ENCODE peak calls at places on chromosomes 5 and 9, in seven cellular contexts. D is WERI-Rb-1, E is breast epithelium, J is PC-3, I is right atrium auricular region, G is cardiac muscle cell, T is SK-N-SH. O is an unnamed sample.

GRCh38 chr5:98031496-98031895 is 742.0 kb upstream of the RGMB start:
- DNase-seq in T (no peak), J (peak; percentile 14), I (no peak), E (no peak), G (no peak), D (no peak), O (no peak)

GRCh38 chr5:38515648-38516047 is 40.8 kb downstream of the LIFR start:
- DNase-seq in I (no peak), D (peak; percentile 19), E (no peak), G (peak; percentile 61), J (peak; percentile 42), T (peak; percentile 17), O (no peak)

GRCh38 chr5:119049824-119050449 is 20.9 kb upstream of the DMXL1 start:
- DNase-seq in D (no peak), G (peak; percentile 82), I (no peak), J (no peak), T (no peak), E (no peak), O (no peak)

GRCh38 chr9:131915181-131915580 is 164.5 kb downstream of the MED27 start:
- DNase-seq in J (peak; percentile 11), E (no peak), G (no peak), I (no peak), D (no peak), T (no peak), O (no peak)

GRCh38 chr9:109883623-109884022 is 103.6 kb downstream of the PALM2AKAP2 start:
- DNase-seq in D (no peak), J (no peak), G (no peak), I (no peak), E (no peak), T (no peak), O (no peak)

GRCh38 chr5:142690641-142691040 is 4.8 kb upstream of the FGF1 start:
- DNase-seq in D (no peak), I (no peak), E (no peak), G (no peak), J (no peak), T (no peak), O (no peak)

GRCh38 chr9:134323741-134324358 is 2.4 kb upstream of the RXRA start:
- DNase-seq in G (no peak), J (no peak), T (no peak), D (peak; percentile 77), I (no peak), E (no peak), O (peak; percentile 61)

GRCh38 chr9:133597316-133597957 is 11.8 kb downstream of the FAM163B start:
- DNase-seq in D (no peak), I (no peak), J (no peak), G (peak; percentile 27), T (no peak), E (no peak), O (no peak)

GRCh38 chr9:126474201-126474765 is 139.4 kb upstream of the LMX1B start:
- DNase-seq in G (peak; percentile 33), D (no peak), I (no peak), J (no peak), E (no peak), T (no peak), O (no peak)

GRCh38 chr5:146919304-146919703 is 40.7 kb upstream of the PPP2R2B start:
- DNase-seq in J (no peak), E (no peak), D (no peak), G (no peak), T (no peak), I (no peak), O (no peak)

GRCh38 chr5:125316913-125317545 is 570.6 kb upstream of the ZNF608 start:
- DNase-seq in E (no peak), I (no peak), T (peak; percentile 35), G (no peak), J (no peak), D (peak; percentile 13), O (no peak)

GRCh38 chr5:24642022-24642421 is 2.8 kb downstream of the CDH10 start:
- DNase-seq in T (peak; percentile 0), E (no peak), D (peak; percentile 45), G (peak; percentile 12), J (peak; percentile 75), I (no peak), O (no peak)

GRCh38 chr5:103444333-103445038 is 118.1 kb downstream of the NUDT12 start:
- DNase-seq in T (peak; percentile 20), G (no peak), I (no peak), J (peak; percentile 45), D (no peak), E (no peak), O (no peak)

GRCh38 chr5:9265391-9266287 is 280.2 kb downstream of the SEMA5A start:
- DNase-seq in T (no peak), I (no peak), D (no peak), J (peak; percentile 84), G (peak; percentile 77), E (peak; percentile 55), O (no peak)

GRCh38 chr5:179267071-179267670 is 78.1 kb downstream of the ADAMTS2 start:
- DNase-seq in E (peak; percentile 47), D (peak; percentile 18), T (peak; percentile 63), I (peak; percentile 57), J (no peak), G (no peak), O (peak; percentile 39)

GRCh38 chr5:176676361-176676824 is 29.1 kb downstream of the TSPAN17 start:
- DNase-seq in D (no peak), I (no peak), E (no peak), T (no peak), J (peak; percentile 65), G (peak; percentile 48), O (no peak)

GRCh38 chr5:114430532-114430931 is 68.7 kb downstream of the KCNN2 start:
- DNase-seq in J (no peak), T (no peak), E (no peak), I (no peak), D (no peak), G (no peak), O (no peak)

GRCh38 chr9:109972026-109973005 is 192.3 kb downstream of the PALM2AKAP2 start:
- DNase-seq in D (no peak), T (no peak), I (no peak), G (no peak), E (no peak), J (no peak), O (no peak)

DNA sequence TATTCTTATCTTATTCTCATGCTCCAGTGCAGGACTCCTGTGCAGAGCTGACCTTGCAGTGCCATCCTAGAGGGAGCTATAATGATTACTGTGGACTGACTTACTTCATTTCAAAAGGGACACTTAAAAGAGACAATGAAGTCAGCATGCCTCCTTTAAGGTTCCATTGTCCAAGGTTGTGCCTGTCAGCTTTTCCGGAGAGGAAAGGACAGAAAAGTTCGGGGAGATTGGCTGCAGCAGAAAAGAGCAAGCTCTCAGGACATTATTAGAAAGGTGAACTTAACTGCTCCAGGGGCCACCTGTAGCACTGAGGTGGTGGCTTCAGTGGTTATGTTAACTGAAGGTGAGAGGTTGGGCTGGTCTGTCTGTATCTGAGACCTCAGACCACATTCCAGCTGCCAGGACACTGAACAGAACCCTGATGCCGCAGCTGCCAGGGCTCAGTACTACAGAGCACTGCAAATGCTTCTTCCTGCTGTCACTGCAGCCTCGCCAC is 112.9 kb downstream of the ST8SIA4 start:
- DNase-seq in I (no peak), E (no peak), G (no peak), T (no peak), J (peak; percentile 18), D (no peak), O (no peak)
- TF ChIP-seq CTCF in I (peak; percentile 25), E (no peak), G (no peak), T (peak; percentile 22), J (peak; percentile 56), D (no peak), O (no peak)

DNA sequence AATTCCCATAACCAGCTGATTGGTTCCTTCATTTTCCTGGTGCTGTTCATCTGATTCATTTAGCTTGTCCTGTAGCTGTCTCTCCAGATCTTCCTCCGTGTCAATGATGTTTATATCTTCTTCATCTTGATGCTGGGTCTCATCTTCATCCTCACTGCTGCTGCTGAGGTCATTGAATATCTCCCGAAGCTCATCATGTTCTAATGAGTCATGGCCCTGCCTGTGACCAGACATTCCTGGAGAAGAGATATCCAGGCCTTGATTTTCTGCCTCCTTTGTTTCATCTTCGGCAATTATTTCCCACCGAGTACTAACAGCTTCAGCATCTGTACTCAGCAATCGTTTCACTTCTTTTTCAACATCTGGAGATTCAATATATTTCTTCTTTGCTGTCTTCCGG is 1.4 kb downstream of the TAF7 start:
- DNase-seq in I (no peak), D (no peak), E (no peak), J (no peak), G (no peak), T (no peak), O (no peak)
- H3K9me3 ChIP-seq in I (peaks cover 35% of the 10 kb centered on the region), D (peaks cover 29% of the 10 kb centered on the region), E (peaks cover 62% of the 10 kb centered on the region), J (peaks cover 38% of the 10 kb centered on the region), G (peaks cover 7% of the 10 kb centered on the region), T (peaks cover 36% of the 10 kb centered on the region), O (peaks cover 57% of the 10 kb centered on the region)

GRCh38 chr9:88025411-88026132 is 51.2 kb upstream of the CDK20 start:
- DNase-seq in E (no peak), J (no peak), G (no peak), I (no peak), D (no peak), T (no peak), O (no peak)
- TF ChIP-seq CTCF in E (no peak), J (peak; percentile 24), G (no peak), I (no peak), D (no peak), T (no peak), O (no peak)

DNA sequence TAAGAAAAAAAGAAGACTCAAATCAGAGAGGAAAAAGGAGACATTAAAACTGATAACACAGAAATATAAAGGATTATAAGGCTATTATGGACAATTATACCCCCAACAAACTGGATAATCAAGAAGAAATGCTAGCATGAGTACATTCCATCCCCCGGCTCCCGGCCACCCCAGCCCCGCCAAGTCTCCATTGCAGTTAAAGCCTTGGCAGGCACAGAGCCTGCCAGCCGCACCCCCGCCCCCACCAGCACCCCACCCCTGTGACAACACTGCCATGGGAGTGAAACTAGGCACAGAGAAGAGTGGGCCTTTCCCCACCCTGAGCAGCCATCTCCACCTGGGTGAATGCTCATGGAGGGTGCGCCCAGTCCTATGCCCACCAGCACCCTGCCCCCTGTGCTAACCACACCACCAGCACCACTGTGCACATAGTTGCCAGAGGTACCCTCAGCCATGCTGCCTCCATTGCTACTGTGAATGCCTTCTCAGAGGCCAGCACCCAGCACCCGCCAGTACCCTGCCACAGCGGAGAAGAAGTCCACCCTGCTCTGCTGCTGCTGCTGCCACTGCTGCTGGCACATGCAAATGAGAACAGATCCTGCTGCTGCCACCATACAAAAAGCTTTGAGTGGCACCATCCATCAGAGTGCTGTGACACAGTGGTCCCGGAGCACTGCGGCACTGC is 117.0 kb downstream of the CSNK1G3 start:
- DNase-seq in E (no peak), I (no peak), T (peak; percentile 4), J (no peak), G (no peak), D (no peak), O (no peak)
- H3K9me3 ChIP-seq in E (peaks cover 26% of the 10 kb centered on the region), I (no peaks in the 10 kb centered on the region), T (peaks cover 14% of the 10 kb centered on the region), J (peaks cover 17% of the 10 kb centered on the region), G (no peaks in the 10 kb centered on the region), D (peaks cover 10% of the 10 kb centered on the region), O (peaks cover 16% of the 10 kb centered on the region)

GRCh38 chr5:17990168-17990567 is 355.9 kb downstream of the TAF11L14 start:
- DNase-seq in T (no peak), D (no peak), I (no peak), G (no peak), J (no peak), E (no peak), O (no peak)
- TF ChIP-seq CTCF in T (no peak), D (no peak), I (no peak), G (no peak), J (no peak), E (no peak), O (no peak)